ENCODE peak calls at places on chromosomes 3 and 15, in seven cellular contexts. E is right cardiac atrium; I is NT2/D1; J is CD8-positive, alpha-beta memory T cell; L is AG04450; V is ascending aorta; A is bronchial epithelial cell. Y is an unnamed sample.
A peak's percentile ranks its signal among the peaks of the same experiment; 100 is the strongest.

GRCh38 chr3:47362704-47363103 is 18.1 kb upstream of the PTPN23 start:
- DNase-seq in E (no peak), A (no peak), J (no peak), I (no peak), L (no peak), V (no peak), Y (no peak)

GRCh38 chr3:177452487-177452886 is 255.2 kb upstream of the TBL1XR1 start:
- DNase-seq in J (no peak), I (no peak), V (no peak), L (peak; percentile 67), A (peak; percentile 99), E (no peak), Y (peak; percentile 85)

GRCh38 chr3:30476373-30477082 is 129.9 kb upstream of the TGFBR2 start:
- DNase-seq in A (peak; percentile 95), E (no peak), J (no peak), L (no peak), I (no peak), V (no peak), Y (no peak)

GRCh38 chr3:42698911-42699230 is 3.7 kb downstream of the HHATL start:
- DNase-seq in J (no peak), V (peak; percentile 24), E (peak; percentile 23), L (no peak), I (no peak), A (no peak), Y (no peak)

GRCh38 chr15:77529394-77530159 is 103.1 kb downstream of the LINGO1 start:
- DNase-seq in J (no peak), I (no peak), A (no peak), L (no peak), V (no peak), E (no peak), Y (no peak)

GRCh38 chr3:187567026-187567425 is 103.2 kb downstream of the SST start:
- DNase-seq in E (no peak), I (no peak), V (no peak), L (no peak), A (no peak), J (no peak), Y (no peak)

GRCh38 chr15:68376447-68377060 is 55.4 kb downstream of the ITGA11 start:
- DNase-seq in V (peak; percentile 33), E (no peak), L (no peak), I (no peak), A (no peak), J (no peak), Y (no peak)

GRCh38 chr3:196216081-196216564 is at the start of gene SLC51A:
- DNase-seq in A (no peak), J (peak; percentile 44), E (no peak), I (no peak), V (no peak), L (no peak), Y (no peak)

GRCh38 chr3:15743587-15744009 is 54.2 kb downstream of the ANKRD28 start:
- DNase-seq in L (no peak), E (no peak), I (no peak), J (no peak), A (no peak), V (no peak), Y (no peak)

GRCh38 chr15:59160880-59161593 is 45.6 kb upstream of the LDHAL6B start:
- DNase-seq in E (no peak), I (no peak), A (no peak), J (no peak), V (no peak), L (no peak), Y (no peak)

GRCh38 chr3:155661042-155661441 is 83.8 kb downstream of the PLCH1 start:
- DNase-seq in L (no peak), J (no peak), V (no peak), E (no peak), I (no peak), A (no peak), Y (no peak)

GRCh38 chr15:27133244-27133643 is 162.3 kb downstream of the GABRG3 start:
- DNase-seq in V (no peak), E (no peak), A (no peak), L (no peak), I (no peak), J (no peak), Y (no peak)

GRCh38 chr15:28110416-28110975 is 11.4 kb upstream of the OCA2 start:
- DNase-seq in V (peak; percentile 67), L (no peak), I (no peak), J (no peak), E (no peak), A (no peak), Y (no peak)

GRCh38 chr3:140863481-140864084 is 78.1 kb upstream of the SLC25A36 start:
- DNase-seq in V (no peak), E (no peak), L (no peak), A (peak; percentile 51), I (peak; percentile 54), J (peak; percentile 48), Y (no peak)

GRCh38 chr3:112984485-112984884 is 6.3 kb upstream of the GTPBP8 start:
- DNase-seq in L (no peak), E (no peak), A (peak; percentile 14), J (peak; percentile 72), I (no peak), V (no peak), Y (no peak)

GRCh38 chr3:89925976-89926375 is 818.6 kb downstream of the EPHA3 start:
- DNase-seq in I (no peak), V (no peak), A (no peak), E (no peak), L (no peak), J (no peak), Y (no peak)

GRCh38 chr15:80249973-80250372 is 2.0 kb downstream of the CTXND1 start:
- DNase-seq in E (no peak), J (no peak), I (no peak), A (no peak), L (no peak), V (no peak), Y (no peak)
- H3K27me3 ChIP-seq in E (no peaks in the 10 kb centered on the region), J (peaks cover 16% of the 10 kb centered on the region), I (peaks cover 59% of the 10 kb centered on the region), A (peaks cover 23% of the 10 kb centered on the region), L (peaks cover 66% of the 10 kb centered on the region), V (peaks cover 5% of the 10 kb centered on the region), Y (peaks cover 35% of the 10 kb centered on the region)

DNA sequence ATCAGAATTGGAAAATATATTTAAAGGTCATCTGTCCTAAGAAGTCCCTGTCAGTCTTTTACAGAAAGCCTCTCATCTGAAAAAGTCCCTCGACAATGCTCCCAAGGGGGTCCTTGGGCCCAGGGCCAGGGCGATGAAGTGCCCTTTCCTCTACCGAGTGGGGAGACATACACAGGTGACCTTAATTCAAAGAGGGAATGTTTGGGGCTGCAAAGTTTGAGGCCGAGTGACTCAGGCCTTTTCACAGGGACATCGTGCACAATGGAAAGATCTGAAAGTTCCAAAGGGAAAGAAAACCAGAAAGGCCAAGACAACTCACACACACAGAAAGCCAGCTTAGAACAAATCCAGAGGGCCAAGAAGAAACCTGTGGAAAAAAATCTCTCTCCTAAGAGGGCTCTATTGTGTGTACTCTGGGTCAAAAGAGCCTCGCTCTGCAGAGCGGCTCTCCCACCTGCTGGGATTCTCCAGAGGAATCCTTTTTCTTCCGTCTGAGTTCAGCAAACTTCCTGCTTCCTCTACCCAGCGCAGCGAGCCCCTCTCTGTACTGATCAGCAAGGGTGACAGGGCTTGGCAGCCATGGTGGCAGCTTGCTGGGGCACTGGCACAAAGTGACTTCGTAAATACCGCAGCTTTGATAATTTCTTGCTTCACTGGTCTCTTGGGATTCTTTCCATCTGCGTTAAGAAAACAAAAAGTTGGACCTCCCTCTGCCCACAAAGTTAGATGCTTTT is 259.1 kb downstream of the OPA1 start:
- DNase-seq in E (peak; percentile 71), A (no peak), V (no peak), I (peak; percentile 63), J (no peak), L (no peak), Y (no peak)
- H3K4me3 ChIP-seq in E (no peak overlapping the region), A (no peak overlapping the region), V (no peak overlapping the region), I (no peak overlapping the region), J (no peak overlapping the region), L (no peak overlapping the region), Y (no peak overlapping the region)

DNA sequence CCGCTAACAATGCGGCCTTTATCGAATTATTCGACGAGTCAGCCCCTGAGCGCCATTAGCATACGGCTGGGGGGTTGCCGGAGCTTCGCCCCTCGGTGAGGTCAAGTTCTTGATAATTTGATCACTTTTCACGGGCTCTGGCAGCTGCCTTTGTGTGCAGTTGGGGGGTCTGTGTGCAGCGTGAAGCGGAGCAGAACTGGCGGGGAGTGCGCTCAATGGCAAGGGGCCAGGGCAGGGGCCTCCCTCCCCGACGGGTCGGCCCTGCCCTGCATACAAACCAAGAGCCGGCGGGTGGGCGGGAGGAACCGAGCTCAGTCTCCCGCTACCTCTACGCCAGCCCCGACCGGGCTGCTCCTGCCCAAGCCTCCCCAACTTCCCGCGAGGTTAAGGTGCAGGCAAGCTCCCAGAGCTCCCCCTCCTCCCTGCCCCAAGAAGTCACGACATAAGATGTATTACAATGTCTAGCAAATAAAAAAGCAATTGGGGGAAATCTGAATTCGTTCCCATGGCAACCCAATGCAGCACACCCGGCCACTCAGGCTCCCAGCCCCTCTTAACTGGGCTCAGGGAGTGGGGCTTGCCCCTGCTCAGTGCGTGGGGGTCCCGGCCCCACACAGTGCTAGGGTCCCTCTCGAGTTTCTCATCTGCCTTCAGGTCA is 34.1 kb upstream of the POLG start:
- DNase-seq in V (no peak), J (no peak), I (no peak), L (no peak), A (no peak), E (no peak), Y (no peak)
- H3K27me3 ChIP-seq in V (peaks cover 41% of the 10 kb centered on the region), J (peaks cover 60% of the 10 kb centered on the region), I (peaks cover 100% of the 10 kb centered on the region), L (peaks cover 96% of the 10 kb centered on the region), A (peaks cover 75% of the 10 kb centered on the region), E (peaks cover 4% of the 10 kb centered on the region), Y (peaks cover 91% of the 10 kb centered on the region)

DNA sequence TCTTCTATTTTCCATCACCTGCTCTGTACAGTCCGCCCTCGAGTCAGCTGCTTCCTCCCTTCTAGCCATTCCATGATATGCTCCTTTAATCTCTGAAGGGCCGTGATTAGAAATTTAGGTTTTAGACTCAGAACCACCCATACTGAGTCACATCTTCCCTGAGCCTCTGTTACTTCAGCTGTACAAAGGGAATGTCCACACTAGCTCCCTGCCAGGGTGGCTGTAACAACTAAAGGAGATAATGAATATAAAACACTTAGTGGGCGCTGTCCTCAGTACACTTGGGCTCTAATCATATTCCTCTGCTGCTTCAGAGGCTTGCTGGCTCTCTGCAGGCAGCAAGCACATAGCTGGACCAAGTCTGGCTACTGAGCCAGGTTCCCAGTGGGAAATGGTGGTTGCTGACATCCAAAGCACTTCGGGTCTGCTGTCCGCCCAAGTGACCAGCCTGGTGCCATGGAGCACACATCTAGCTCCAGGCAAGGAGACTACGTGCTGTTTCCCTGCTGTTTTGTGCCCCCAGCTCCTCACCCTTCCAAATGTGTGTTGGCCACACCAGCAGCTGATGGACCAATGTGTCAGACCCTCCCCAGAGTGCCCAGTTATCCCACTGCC is 901 bp upstream of the CHST14 start:
- DNase-seq in A (no peak), L (no peak), E (no peak), V (no peak), J (no peak), I (no peak), Y (no peak)
- H3K4me3 ChIP-seq in A (no peak overlapping the region), L (no peak overlapping the region), E (no peak overlapping the region), V (peak overlapping the region; percentile 89), J (peak overlapping the region; percentile 38), I (peak overlapping the region; percentile 40), Y (no peak overlapping the region)

GRCh38 chr3:13203398-13204176 is 130.4 kb upstream of the IQSEC1 start:
- DNase-seq in L (no peak), E (no peak), J (no peak), I (no peak), V (no peak), A (no peak), Y (no peak)
- H3K27me3 ChIP-seq in L (peaks cover 20% of the 10 kb centered on the region), E (no peaks in the 10 kb centered on the region), J (peaks cover 6% of the 10 kb centered on the region), I (no peaks in the 10 kb centered on the region), V (no peaks in the 10 kb centered on the region), A (peaks cover 16% of the 10 kb centered on the region), Y (peaks cover 59% of the 10 kb centered on the region)

GRCh38 chr3:114506622-114507300 is 212.9 kb downstream of the TIGIT start:
- DNase-seq in E (no peak), I (no peak), J (no peak), V (no peak), A (no peak), L (no peak), Y (no peak)
- H3K4me3 ChIP-seq in E (no peak overlapping the region), I (no peak overlapping the region), J (no peak overlapping the region), V (no peak overlapping the region), A (no peak overlapping the region), L (no peak overlapping the region), Y (no peak overlapping the region)

Y was measured in kidney epithelial cell.